ENCODE peak calls at places on chromosomes 16 and 17, in four cellular contexts. I, E, N and T are unnamed samples.

GRCh38 chr17:67132366-67132765 is 88.0 kb downstream of the CACNG1 start:
- DNase-seq in N (no peak), E (no peak), I (no peak), T (no peak)

GRCh38 chr17:72362466-72363335 is 241.9 kb downstream of the SOX9 start:
- DNase-seq in E (no peak), I (peak; percentile 80), N (peak; percentile 92), T (no peak)

GRCh38 chr17:36950027-36950426 is 1.3 kb downstream of the AATF start:
- DNase-seq in E (no peak), N (no peak), I (no peak), T (no peak)

GRCh38 chr17:28949185-28950016 is 1.9 kb downstream of the PHF12 start:
- DNase-seq in N (no peak), E (peak; percentile 65), I (peak; percentile 47), T (peak; percentile 24)

GRCh38 chr17:35748323-35748960 is 4.6 kb downstream of the GAS2L2 start:
- DNase-seq in I (no peak), E (no peak), N (no peak), T (no peak)

GRCh38 chr16:67199808-67200198 is 872 bp downstream of the ELMO3 start:
- DNase-seq in N (no peak), E (no peak), I (no peak), T (no peak)

GRCh38 chr17:80104321-80104955 is 3.1 kb downstream of the GAA start:
- DNase-seq in N (no peak), E (no peak), I (no peak), T (no peak)

GRCh38 chr17:63838586-63839184 is 3.8 kb downstream of the SMARCD2 start:
- DNase-seq in N (peak; percentile 88), I (peak; percentile 93), E (peak; percentile 79), T (peak; percentile 81)

GRCh38 chr17:61579961-61580360 is 11.1 kb downstream of the NACA2 start:
- DNase-seq in N (no peak), E (no peak), I (no peak), T (no peak)

GRCh38 chr17:82880620-82881019 is 40.8 kb upstream of the ZNF750 start:
- DNase-seq in I (no peak), E (peak; percentile 25), N (no peak), T (no peak)

GRCh38 chr16:80938035-80938927 is 68.4 kb downstream of the CMC2 start:
- DNase-seq in E (peak; percentile 34), N (peak; percentile 98), I (no peak), T (no peak)

GRCh38 chr17:21511368-21512195 is 135.4 kb downstream of the KCNJ12 start:
- DNase-seq in I (peak; percentile 65), N (peak; percentile 81), E (peak; percentile 80), T (peak; percentile 56)

GRCh38 chr16:59201160-59201559 is 467.0 kb upstream of the GOT2 start:
- DNase-seq in E (no peak), I (no peak), N (no peak), T (no peak)

GRCh38 chr16:57185446-57185944 is 344 bp downstream of the PSME3IP1 start:
- DNase-seq in I (peak; percentile 58), N (peak; percentile 67), E (peak; percentile 77), T (peak; percentile 23)

GRCh38 chr17:71764507-71764906 is 356.3 kb upstream of the SOX9 start:
- DNase-seq in I (no peak), E (no peak), N (no peak), T (no peak)

GRCh38 chr16:19698480-19699465 is 19.3 kb downstream of the KNOP1 start:
- DNase-seq in N (peak; percentile 48), I (no peak), E (no peak), T (no peak)

GRCh38 chr17:75723201-75723930 is 2.1 kb downstream of the ITGB4 start:
- DNase-seq in I (no peak), E (no peak), N (no peak), T (no peak)

GRCh38 chr17:79517812-79518211 is 93.0 kb downstream of the RBFOX3 start:
- DNase-seq in I (no peak), N (no peak), E (no peak), T (no peak)

GRCh38 chr17:68993112-68993511 is 37.9 kb upstream of the ABCA8 start:
- DNase-seq in E (no peak), I (no peak), N (peak; percentile 42), T (no peak)

GRCh38 chr16:79752421-79752820 is 151.9 kb upstream of the MAF start:
- DNase-seq in N (no peak), E (no peak), I (no peak), T (no peak)